ENCODE peak calls at places on chromosome 19, in four cellular contexts. I is H1, Q is HCT116, O is K562. G is an unnamed sample.

GRCh38 chr19:54343868-54344267 is 4.9 kb upstream of the LILRA4 start:
- DNase-seq in O (no peak), I (no peak), Q (no peak), G (no peak)

GRCh38 chr19:33703821-33704220 is 82.1 kb downstream of the CHST8 start:
- DNase-seq in I (no peak), O (no peak), Q (no peak), G (no peak)

GRCh38 chr19:29715695-29716581 is 877 bp upstream of the C19orf12 start:
- DNase-seq in O (no peak), I (no peak), Q (no peak), G (peak; percentile 38)

GRCh38 chr19:30593358-30593757 is 221.2 kb downstream of the ZNF536 start:
- DNase-seq in Q (no peak), O (no peak), I (no peak), G (no peak)

GRCh38 chr19:50607874-50608785 is 31.6 kb downstream of the SYT3 start:
- DNase-seq in O (peak; percentile 94), Q (peak; percentile 13), I (peak; percentile 97), G (peak; percentile 31)

GRCh38 chr19:4103073-4103418 is 20.9 kb downstream of the MAP2K2 start:
- DNase-seq in I (no peak), Q (no peak), O (no peak), G (no peak)

GRCh38 chr19:9986787-9987281 is 23.5 kb downstream of the COL5A3 start:
- DNase-seq in Q (no peak), O (no peak), I (no peak), G (no peak)

GRCh38 chr19:7975037-7975436 is 30.4 kb downstream of the ELAVL1 start:
- DNase-seq in O (no peak), Q (no peak), I (no peak), G (no peak)

GRCh38 chr19:54035215-54036178 is 28.2 kb downstream of the VSTM1 start:
- DNase-seq in I (no peak), Q (no peak), O (peak; percentile 1), G (no peak)

GRCh38 chr19:10516671-10517286 is 468 bp downstream of the S1PR5 start:
- DNase-seq in Q (no peak), O (no peak), I (no peak), G (no peak)

GRCh38 chr19:16795731-16796130 is 33.5 kb upstream of the SIN3B start:
- DNase-seq in I (no peak), O (no peak), Q (no peak), G (no peak)

GRCh38 chr19:51702754-51703654 is 9.9 kb downstream of the SPACA6 start:
- DNase-seq in Q (no peak), I (peak; percentile 56), O (peak; percentile 53), G (no peak)

GRCh38 chr19:10206226-10206873 is 11.6 kb upstream of the DNMT1 start:
- DNase-seq in Q (no peak), O (no peak), I (no peak), G (peak; percentile 45)

GRCh38 chr19:45767881-45768643 is 990 bp downstream of the SIX5 start:
- DNase-seq in Q (no peak), O (peak; percentile 41), I (no peak), G (peak; percentile 41)

GRCh38 chr19:801861-802496 is 4.7 kb downstream of the PTBP1 start:
- DNase-seq in Q (no peak), I (no peak), O (no peak), G (no peak)

GRCh38 chr19:12952488-12953455 is 4.3 kb downstream of the GADD45GIP1 start:
- DNase-seq in Q (no peak), O (no peak), I (no peak), G (no peak)

GRCh38 chr19:56333506-56333905 is 18.9 kb upstream of the ZSCAN5A start:
- DNase-seq in Q (peak; percentile 48), I (no peak), O (peak; percentile 58), G (peak; percentile 67)

GRCh38 chr19:44525721-44526430 is 3.6 kb downstream of the CEACAM20 start:
- DNase-seq in Q (no peak), I (no peak), O (no peak), G (no peak)

GRCh38 chr19:31664096-31664495 is 314.9 kb upstream of the TSHZ3 start:
- DNase-seq in I (no peak), Q (no peak), O (no peak), G (no peak)

GRCh38 chr19:40467007-40467565 is 285 bp downstream of the SPTBN4 start:
- DNase-seq in I (no peak), O (no peak), Q (no peak), G (no peak)

GRCh38 chr19:11295665-11296245 is at the start of gene TSPAN16:
- DNase-seq in I (no peak), Q (no peak), O (no peak), G (no peak)

GRCh38 chr19:49875801-49876421 is 1.2 kb downstream of the AKT1S1 start:
- DNase-seq in O (peak; percentile 58), I (no peak), Q (no peak), G (peak; percentile 51)

GRCh38 chr19:34692541-34692940 is 15.1 kb downstream of the ZNF302 start:
- DNase-seq in I (no peak), O (no peak), Q (no peak), G (no peak)

GRCh38 chr19:7736148-7736547 is 4.2 kb upstream of the CLEC4G start:
- DNase-seq in I (no peak), O (no peak), Q (no peak), G (no peak)

GRCh38 chr19:58338825-58339558 is 12.2 kb downstream of the ZSCAN22 start:
- DNase-seq in Q (no peak), I (no peak), O (peak; percentile 27), G (no peak)

GRCh38 chr19:48897181-48897580 is 1.4 kb downstream of the TULP2 start:
- DNase-seq in O (no peak), Q (no peak), I (no peak), G (no peak)

GRCh38 chr19:53037101-53038097 is 7.1 kb upstream of the ERVV-2 start:
- DNase-seq in Q (no peak), I (no peak), O (peak; percentile 47), G (no peak)

GRCh38 chr19:42018503-42019193 is 24.6 kb upstream of the ATP1A3 start:
- DNase-seq in Q (no peak), O (peak; percentile 76), I (no peak), G (no peak)

GRCh38 chr19:11092181-11092538 is 2.9 kb downstream of the LDLR start:
- DNase-seq in O (no peak), Q (peak; percentile 56), I (no peak), G (peak; percentile 92)

GRCh38 chr19:37986048-37986750 is 79.2 kb downstream of the SIPA1L3 start:
- DNase-seq in Q (no peak), I (no peak), O (no peak), G (no peak)

GRCh38 chr19:17294051-17294891 is 9.0 kb downstream of the ABHD8 start:
- DNase-seq in O (peak; percentile 94), Q (no peak), I (no peak), G (no peak)

GRCh38 chr19:1445932-1446712 is 3.8 kb upstream of the APC2 start:
- DNase-seq in I (no peak), Q (no peak), O (peak; percentile 95), G (no peak)

GRCh38 chr19:2820112-2820702 is 539 bp downstream of the ZNF554 start:
- DNase-seq in Q (no peak), I (no peak), O (peak; percentile 42), G (no peak)
- TF ChIP-seq FOSL1 in Q (no peak), I (no peak), O (no peak), G (no peak)

GRCh38 chr19:18847516-18848463 is 16.0 kb downstream of the UPF1 start:
- DNase-seq in Q (no peak), O (no peak), I (no peak), G (no peak)
- H3K4me1 ChIP-seq in Q (no peaks in the 10 kb centered on the region), O (peaks cover 2% of the 10 kb centered on the region), I (no peaks in the 10 kb centered on the region), G (peaks cover 14% of the 10 kb centered on the region)

DNA sequence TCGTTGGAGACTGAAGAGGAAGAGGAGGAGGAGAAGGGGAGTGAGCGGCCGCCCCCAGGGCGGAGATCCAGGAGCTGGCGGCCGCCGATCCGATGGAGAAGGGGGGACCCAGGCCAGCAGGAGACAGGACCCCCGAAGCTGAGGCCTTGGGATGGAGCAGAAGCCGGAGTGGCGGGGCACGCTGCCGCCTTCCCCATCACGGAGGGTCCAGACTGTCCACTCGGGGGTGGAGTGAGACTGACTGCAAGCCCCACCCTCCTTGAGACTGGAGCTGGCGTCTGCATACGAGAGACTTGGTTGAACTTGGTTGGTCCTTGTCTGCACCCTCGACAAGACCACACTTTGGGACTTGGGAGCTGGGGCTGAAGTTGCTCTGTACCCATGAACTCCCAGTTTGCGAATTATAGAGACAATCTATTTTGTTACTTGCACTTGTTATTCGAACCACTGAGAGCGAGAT is 1.8 kb downstream of the GADD45B start:
- DNase-seq in O (no peak), I (no peak), Q (no peak), G (no peak)
- TF ChIP-seq FOSL1 in O (no peak), I (no peak), Q (no peak), G (no peak)

GRCh38 chr19:6062961-6063575 is 47.2 kb downstream of the RFX2 start:
- DNase-seq in I (no peak), Q (no peak), O (no peak), G (no peak)

GRCh38 chr19:6061420-6062130 is 48.7 kb downstream of the RFX2 start:
- DNase-seq in Q (no peak), I (no peak), O (peak; percentile 32), G (no peak)

GRCh38 chr19:6060600-6061391 is 49.5 kb downstream of the RFX2 start:
- DNase-seq in I (no peak), O (peak; percentile 94), Q (no peak), G (no peak)

GRCh38 chr19:6063576-6063961 is 46.7 kb downstream of the RFX2 start:
- DNase-seq in Q (no peak), O (no peak), I (no peak), G (no peak)

DNA sequence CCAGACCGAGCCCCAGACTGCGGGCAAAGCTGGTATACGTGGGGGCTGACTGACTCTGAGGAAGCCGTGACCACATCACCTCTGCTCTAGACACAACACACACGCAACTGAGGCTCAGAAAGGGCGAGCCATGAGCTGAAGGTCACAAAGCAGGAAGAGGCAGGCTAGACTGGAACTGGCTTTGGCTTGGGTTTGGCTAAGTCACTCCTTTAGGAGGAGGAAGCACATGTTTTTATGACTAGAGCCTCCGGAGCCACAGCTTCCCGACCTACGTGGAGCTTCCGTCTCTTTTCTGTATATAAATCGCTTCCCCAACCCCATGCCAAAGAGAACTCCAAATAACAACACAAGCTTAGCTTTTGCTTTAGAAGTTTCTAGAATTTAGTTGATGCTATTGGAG is 48.0 kb downstream of the RFX2 start:
- DNase-seq in O (no peak), Q (no peak), I (no peak), G (no peak)
- H3K4me1 ChIP-seq in O (peaks cover 87% of the 10 kb centered on the region), Q (peaks cover 58% of the 10 kb centered on the region), I (peaks cover 6% of the 10 kb centered on the region), G (peaks cover 40% of the 10 kb centered on the region)

GRCh38 chr19:19134687-19135158 is 3.6 kb downstream of the TMEM161A start:
- DNase-seq in O (peak; percentile 86), I (peak; percentile 44), Q (no peak), G (no peak)

GRCh38 chr19:19133985-19134384 is 4.3 kb downstream of the TMEM161A start:
- DNase-seq in I (no peak), O (no peak), Q (no peak), G (no peak)

GRCh38 chr19:19131989-19132388 is 6.3 kb downstream of the TMEM161A start:
- DNase-seq in I (no peak), O (no peak), Q (no peak), G (no peak)

GRCh38 chr19:19137556-19138109 is 645 bp downstream of the TMEM161A start:
- DNase-seq in Q (no peak), I (no peak), O (peak; percentile 26), G (no peak)

DNA sequence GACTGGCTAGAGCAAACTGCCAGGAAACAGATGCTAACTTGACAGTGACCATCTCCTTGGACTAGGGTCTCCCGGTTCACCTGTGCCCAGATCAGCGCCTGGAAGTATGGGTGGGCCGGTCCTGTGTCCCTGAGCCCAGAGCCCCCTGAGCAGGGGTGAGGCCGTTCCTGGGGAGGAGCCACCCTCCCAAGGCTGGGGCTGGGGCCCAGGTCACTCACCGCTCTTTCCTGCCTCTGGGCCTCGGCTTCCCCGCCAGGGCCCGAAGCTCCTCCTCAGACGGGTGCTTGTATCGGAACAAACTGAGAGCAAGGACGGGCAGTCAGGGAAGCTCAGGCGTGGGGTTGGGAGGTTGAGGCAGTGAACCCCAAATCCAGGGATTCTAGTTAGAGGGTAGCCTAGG is 5.4 kb downstream of the TMEM161A start:
- DNase-seq in Q (no peak), I (no peak), O (no peak), G (no peak)
- TF ChIP-seq FOSL1 in Q (no peak), I (no peak), O (no peak), G (no peak)